ENCODE peak calls at places on chromosome 5, in ten cellular contexts. Z, G, B, U, W, S, L, O, I and V are unnamed samples.

GRCh38 chr5:150034677-150035076 is 34.1 kb downstream of the HMGXB3 start:
- DNase-seq in Z (no peak), G (no peak), B (no peak), U (no peak), W (no peak), S (no peak), L (peak; percentile 99), O (no peak), I (no peak), V (no peak)

GRCh38 chr5:142016576-142016975 is 3.7 kb upstream of the GNPDA1 start:
- DNase-seq in Z (no peak), G (no peak), B (no peak), U (no peak), W (no peak), S (no peak), L (no peak), O (peak; percentile 4), I (no peak), V (no peak)

GRCh38 chr5:132496631-132497487 is 6.3 kb upstream of the IRF1 start:
- DNase-seq in Z (peak; percentile 79), G (no peak), B (no peak), U (no peak), W (peak; percentile 97), S (peak; percentile 77), L (peak; percentile 81), O (peak; percentile 33), I (peak; percentile 64), V (no peak)

GRCh38 chr5:174744896-174745295 is 20.5 kb downstream of the MSX2 start:
- DNase-seq in Z (no peak), G (no peak), B (no peak), U (no peak), W (no peak), S (no peak), L (no peak), O (no peak), I (no peak), V (no peak)

GRCh38 chr5:127572930-127573329 is 55.5 kb downstream of the PRRC1 start:
- DNase-seq in Z (no peak), G (no peak), B (no peak), U (no peak), W (no peak), S (no peak), L (peak; percentile 24), O (no peak), I (no peak), V (no peak)

GRCh38 chr5:53891159-53891558 is 330.7 kb downstream of the NDUFS4 start:
- DNase-seq in Z (no peak), G (no peak), B (no peak), U (no peak), W (no peak), S (no peak), L (no peak), O (no peak), I (no peak), V (no peak)

GRCh38 chr5:172379481-172379880 is 74.8 kb downstream of the SH3PXD2B start:
- DNase-seq in Z (no peak), G (no peak), B (no peak), U (no peak), W (no peak), S (no peak), L (no peak), O (no peak), I (no peak), V (no peak)

GRCh38 chr5:141877478-141878185 is 578 bp downstream of the PCDH1 start:
- DNase-seq in Z (no peak), G (peak; percentile 12), B (no peak), U (peak; percentile 51), W (peak; percentile 80), S (peak; percentile 51), L (no peak), O (no peak), I (no peak), V (no peak)

GRCh38 chr5:64347308-64347707 is 158.5 kb upstream of the RGS7BP start:
- DNase-seq in Z (no peak), G (no peak), B (no peak), U (no peak), W (no peak), S (peak; percentile 4), L (no peak), O (no peak), I (no peak), V (no peak)

GRCh38 chr5:126837907-126838539 is 61.1 kb downstream of the LMNB1 start:
- DNase-seq in Z (no peak), G (no peak), B (no peak), U (no peak), W (no peak), S (no peak), L (peak; percentile 43), O (no peak), I (no peak), V (no peak)

GRCh38 chr5:176595386-176595943 is 14.5 kb downstream of the GPRIN1 start:
- DNase-seq in Z (no peak), G (no peak), B (no peak), U (no peak), W (peak; percentile 62), S (no peak), L (no peak), O (no peak), I (no peak), V (no peak)

GRCh38 chr5:38768411-38769211 is 77.2 kb upstream of the OSMR start:
- DNase-seq in Z (no peak), G (no peak), B (no peak), U (no peak), W (no peak), S (no peak), L (no peak), O (no peak), I (no peak), V (no peak)

GRCh38 chr5:57346336-57346735 is 136.3 kb downstream of the ACTBL2 start:
- DNase-seq in Z (no peak), G (no peak), B (no peak), U (no peak), W (no peak), S (no peak), L (peak; percentile 38), O (no peak), I (no peak), V (no peak)

GRCh38 chr5:374631-375335 is 53.3 kb downstream of the AHRR start:
- DNase-seq in Z (no peak), G (no peak), B (no peak), U (no peak), W (peak; percentile 74), S (no peak), L (no peak), O (no peak), I (no peak), V (no peak)

GRCh38 chr5:38789134-38789533 is 56.7 kb upstream of the OSMR start:
- DNase-seq in Z (no peak), G (no peak), B (no peak), U (no peak), W (no peak), S (no peak), L (no peak), O (no peak), I (no peak), V (no peak)

GRCh38 chr5:220008-220407 is 1.9 kb downstream of the SDHA start:
- DNase-seq in Z (no peak), G (no peak), B (no peak), U (no peak), W (no peak), S (no peak), L (peak; percentile 22), O (no peak), I (no peak), V (no peak)

GRCh38 chr5:181221105-181221791 is 1.8 kb upstream of the TRIM41 start:
- DNase-seq in Z (no peak), G (no peak), B (no peak), U (no peak), W (peak; percentile 75), S (no peak), L (no peak), O (no peak), I (no peak), V (no peak)

GRCh38 chr5:23146183-23146582 is 293.0 kb upstream of the CDH12 start:
- DNase-seq in Z (no peak), G (no peak), B (no peak), U (no peak), W (no peak), S (no peak), L (no peak), O (no peak), I (no peak), V (no peak)

GRCh38 chr5:124628251-124628650 is 118.2 kb downstream of the ZNF608 start:
- DNase-seq in Z (no peak), G (no peak), B (no peak), U (no peak), W (no peak), S (no peak), L (peak; percentile 17), O (no peak), I (no peak), V (no peak)

GRCh38 chr5:179258001-179258921 is 87.0 kb downstream of the ADAMTS2 start:
- DNase-seq in Z (no peak), G (no peak), B (no peak), U (no peak), W (peak; percentile 77), S (no peak), L (no peak), O (no peak), I (no peak), V (no peak)

GRCh38 chr5:37847978-37848425 is 8.2 kb upstream of the GDNF start:
- DNase-seq in Z (peak; percentile 44), G (peak; percentile 96), B (no peak), U (no peak), W (no peak), S (peak; percentile 66), L (peak; percentile 92), O (peak; percentile 51), I (no peak), V (no peak)

GRCh38 chr5:90740244-90740799 is 181.7 kb downstream of the ADGRV1 start:
- DNase-seq in Z (no peak), G (no peak), B (no peak), U (no peak), W (no peak), S (no peak), L (no peak), O (no peak), I (no peak), V (no peak)

GRCh38 chr5:96885518-96886338 is 9.4 kb downstream of the ERAP2 start:
- DNase-seq in Z (no peak), G (no peak), B (no peak), U (no peak), W (no peak), S (no peak), L (no peak), O (no peak), I (no peak), V (no peak)

GRCh38 chr5:133234911-133235310 is 183.1 kb downstream of the HSPA4 start:
- DNase-seq in Z (no peak), G (no peak), B (no peak), U (no peak), W (no peak), S (no peak), L (no peak), O (no peak), I (no peak), V (no peak)

GRCh38 chr5:170892201-170892600 is 30.4 kb downstream of the RANBP17 start:
- DNase-seq in Z (no peak), G (no peak), B (no peak), U (no peak), W (no peak), S (no peak), L (peak; percentile 78), O (no peak), I (no peak), V (no peak)

GRCh38 chr5:115209279-115209678 is 39.6 kb upstream of the TRIM36 start:
- DNase-seq in Z (no peak), G (no peak), B (no peak), U (no peak), W (no peak), S (no peak), L (no peak), O (peak; percentile 83), I (no peak), V (peak; percentile 88)